ENCODE peak calls at places on chromosomes 12 and 14, in ten cellular contexts. C is heart left ventricle, U is astrocyte of the cerebellum, X is A549, G is right cardiac atrium, M is left lung, A is adipocyte, S is lower leg skin, I is HCT116, R is left ventricle myocardium inferior. T is an unnamed sample.

GRCh38 chr14:26872510-26872909 is 274.7 kb upstream of the NOVA1 start:
- DNase-seq in C (no peak), U (peak), X (no peak), G (no peak), M (no peak), A (peak), S (no peak), I (no peak), R (no peak), T (peak)

GRCh38 chr14:102799684-102800562 is 22.7 kb downstream of the TRAF3 start:
- DNase-seq in C (no peak), U (peak), X (no peak), G (no peak), M (no peak), A (peak), S (no peak), I (no peak), R (no peak), T (peak)

GRCh38 chr12:111819191-111820158 is 22.6 kb upstream of the MAPKAPK5 start:
- DNase-seq in C (no peak), U (no peak), X (no peak), G (no peak), M (no peak), A (no peak), S (no peak), I (no peak), R (no peak), T (no peak)

GRCh38 chr12:52005903-52006703 is 643 bp upstream of the TAMALIN start:
- DNase-seq in C (peak), U (no peak), X (no peak), G (peak), M (peak), A (no peak), S (peak), I (no peak), R (no peak), T (no peak)

GRCh38 chr12:4859478-4860210 is 50.1 kb upstream of the KCNA1 start:
- DNase-seq in C (no peak), U (no peak), X (no peak), G (no peak), M (no peak), A (no peak), S (no peak), I (no peak), R (no peak), T (no peak)

GRCh38 chr14:95979339-95980042 is 59.7 kb upstream of the C14orf132 start:
- DNase-seq in C (no peak), U (no peak), X (no peak), G (no peak), M (no peak), A (peak), S (no peak), I (no peak), R (no peak), T (peak)

GRCh38 chr12:2970744-2971143 is 11.5 kb downstream of the TEAD4 start:
- DNase-seq in C (no peak), U (no peak), X (peak), G (no peak), M (no peak), A (no peak), S (no peak), I (no peak), R (no peak), T (no peak)

GRCh38 chr12:57817261-57817989 is 1.1 kb downstream of the AVIL start:
- DNase-seq in C (no peak), U (no peak), X (no peak), G (no peak), M (no peak), A (no peak), S (no peak), I (no peak), R (no peak), T (no peak)

GRCh38 chr12:23631991-23632390 is 317.5 kb downstream of the SOX5 start:
- DNase-seq in C (no peak), U (no peak), X (no peak), G (no peak), M (no peak), A (no peak), S (no peak), I (no peak), R (no peak), T (no peak)

GRCh38 chr12:118334241-118334640 is 38.5 kb downstream of the TAOK3 start:
- DNase-seq in C (no peak), U (no peak), X (no peak), G (no peak), M (no peak), A (no peak), S (no peak), I (no peak), R (no peak), T (no peak)

GRCh38 chr12:14880890-14881453 is 4.7 kb downstream of the MGP start:
- DNase-seq in C (no peak), U (no peak), X (no peak), G (no peak), M (no peak), A (no peak), S (no peak), I (no peak), R (no peak), T (no peak)

GRCh38 chr14:99755629-99756603 is 37.3 kb upstream of the EML1 start:
- DNase-seq in C (peak), U (peak), X (peak), G (peak), M (peak), A (peak), S (peak), I (no peak), R (peak), T (peak)

GRCh38 chr12:25864287-25864686 is 94.2 kb upstream of the RASSF8 start:
- DNase-seq in C (no peak), U (no peak), X (no peak), G (no peak), M (no peak), A (no peak), S (no peak), I (no peak), R (no peak), T (peak)

GRCh38 chr12:50637870-50638481 is 125.9 kb upstream of the ATF1 start:
- DNase-seq in C (no peak), U (no peak), X (peak), G (no peak), M (no peak), A (peak), S (no peak), I (no peak), R (no peak), T (no peak)

GRCh38 chr14:66104486-66104885 is 381.7 kb upstream of the CCDC196 start:
- DNase-seq in C (no peak), U (no peak), X (no peak), G (no peak), M (no peak), A (no peak), S (no peak), I (no peak), R (no peak), T (no peak)

GRCh38 chr12:79983969-79984629 is 49.2 kb upstream of the PPP1R12A start:
- DNase-seq in C (no peak), U (no peak), X (peak), G (no peak), M (no peak), A (peak), S (no peak), I (no peak), R (no peak), T (peak)

GRCh38 chr12:117188961-117189724 is 1.1 kb downstream of the FBXO21 start:
- DNase-seq in C (no peak), U (peak), X (peak), G (no peak), M (no peak), A (peak), S (no peak), I (no peak), R (no peak), T (peak)

GRCh38 chr12:117189725-117190209 is 503 bp downstream of the FBXO21 start:
- DNase-seq in C (peak), U (no peak), X (peak), G (peak), M (peak), A (peak), S (no peak), I (no peak), R (no peak), T (peak)

GRCh38 chr12:117192057-117192456 is 1.8 kb upstream of the FBXO21 start:
- DNase-seq in C (no peak), U (no peak), X (peak), G (no peak), M (no peak), A (no peak), S (no peak), I (no peak), R (no peak), T (no peak)

GRCh38 chr12:117190210-117190781 is at the start of gene FBXO21:
- DNase-seq in C (peak), U (peak), X (peak), G (peak), M (peak), A (peak), S (peak), I (peak), R (peak), T (peak)

DNA sequence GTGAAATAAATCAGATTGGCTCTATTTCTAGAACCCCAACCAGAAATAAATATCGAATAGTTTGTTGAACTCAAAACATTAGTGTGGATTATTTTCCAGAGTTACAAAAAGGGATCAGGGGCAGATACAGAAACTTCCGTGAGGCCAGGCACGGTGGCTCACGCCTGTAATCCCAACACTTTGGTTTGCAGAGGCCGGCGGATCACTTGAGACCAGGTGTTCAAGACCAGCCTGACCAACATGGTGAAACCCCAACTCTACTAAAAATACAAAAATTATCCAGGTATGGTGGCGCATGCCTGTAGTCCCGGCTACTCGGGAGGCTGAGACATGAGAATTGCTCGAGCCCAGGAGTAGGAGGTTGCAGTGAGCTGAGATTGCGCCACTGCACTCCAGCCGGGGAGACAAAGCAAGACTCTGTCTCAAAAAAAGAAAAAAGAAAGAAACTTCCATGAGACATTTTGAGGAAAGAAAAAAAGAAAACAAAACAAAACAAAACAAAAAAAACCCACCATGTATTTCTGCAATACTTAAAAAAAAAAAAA is 2.1 kb downstream of the FBXO21 start:
- DNase-seq in C (no peak), U (no peak), X (no peak), G (no peak), M (no peak), A (no peak), S (no peak), I (no peak), R (no peak), T (no peak)
- H3K4me3 ChIP-seq in C (no peak), U (no peak), X (no peak), G (no peak), M (no peak), A (no peak), S (no peak), I (no peak), R (peak), T (no peak)

DNA sequence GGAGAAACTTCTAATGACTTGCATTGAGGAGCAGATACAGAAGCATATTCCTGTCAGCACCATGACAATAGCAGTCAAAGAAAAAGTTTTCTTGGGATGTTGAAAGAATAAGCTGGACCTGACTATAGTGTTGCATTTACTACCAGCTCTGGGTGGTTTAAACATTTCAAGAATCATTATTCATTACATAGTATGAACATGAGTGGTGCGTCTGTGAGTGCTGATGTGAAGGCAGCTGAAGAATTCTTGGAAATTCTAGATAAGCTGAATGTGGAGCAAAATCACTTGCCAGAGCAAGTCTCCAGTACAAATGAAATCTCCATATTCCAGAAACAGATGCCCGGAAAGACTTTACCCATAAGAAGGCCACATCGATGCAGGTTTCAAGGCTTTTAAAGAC is 45.0 kb upstream of the STAB2 start:
- DNase-seq in C (no peak), U (no peak), X (no peak), G (no peak), M (no peak), A (no peak), S (no peak), I (no peak), R (no peak), T (no peak)
- H3K4me3 ChIP-seq in C (no peak), U (no peak), X (no peak), G (no peak), M (no peak), A (no peak), S (no peak), I (no peak), R (no peak), T (no peak)

DNA sequence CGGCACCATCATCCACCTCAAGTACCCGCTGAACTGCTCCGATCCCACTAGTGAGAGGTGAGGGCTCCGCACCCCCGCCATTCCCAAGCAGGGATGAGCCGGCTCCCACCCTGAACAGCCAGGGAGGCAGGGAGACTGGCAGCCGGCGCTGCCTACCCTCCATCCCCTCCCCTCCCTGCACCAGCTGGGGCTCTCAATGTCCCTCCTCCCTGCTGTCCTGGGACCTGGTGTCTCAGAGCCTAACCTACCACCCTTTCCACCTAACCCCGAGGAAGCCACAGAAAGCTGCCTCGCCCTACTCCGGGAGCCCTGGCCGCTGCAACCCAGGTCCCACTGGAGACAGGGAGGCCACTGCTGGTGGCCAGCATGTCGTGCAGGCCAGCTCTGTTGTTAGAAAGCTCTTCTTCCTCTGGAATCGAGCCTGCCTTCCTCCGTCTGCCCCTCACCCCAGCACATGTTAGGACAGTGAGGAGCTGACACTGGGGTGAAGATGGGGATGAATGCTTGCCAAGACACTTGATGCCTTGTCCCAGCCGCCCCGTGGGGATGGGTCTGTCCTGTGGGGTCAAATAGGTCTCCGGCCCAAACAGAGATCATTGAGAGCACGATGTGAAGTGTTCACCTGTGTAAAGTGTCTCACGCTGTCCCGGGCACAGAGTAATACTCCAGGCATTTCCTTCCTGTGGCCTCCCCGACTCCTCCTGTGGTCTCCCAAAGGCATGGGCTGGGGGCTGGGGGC is 1.1 kb downstream of the PTPN6 start:
- DNase-seq in C (no peak), U (no peak), X (no peak), G (peak), M (peak), A (no peak), S (no peak), I (no peak), R (peak), T (no peak)
- H3K4me3 ChIP-seq in C (no peak), U (no peak), X (no peak), G (peak), M (peak), A (no peak), S (peak), I (no peak), R (peak), T (no peak)

GRCh38 chr12:32508626-32509025 is 109.3 kb downstream of the FGD4 start:
- DNase-seq in C (no peak), U (no peak), X (no peak), G (no peak), M (no peak), A (no peak), S (no peak), I (no peak), R (no peak), T (no peak)

GRCh38 chr12:32507559-32508276 is 108.4 kb downstream of the FGD4 start:
- DNase-seq in C (no peak), U (no peak), X (no peak), G (no peak), M (no peak), A (no peak), S (no peak), I (no peak), R (no peak), T (no peak)

GRCh38 chr12:32512379-32512778 is 113.0 kb downstream of the FGD4 start:
- DNase-seq in C (no peak), U (no peak), X (no peak), G (no peak), M (no peak), A (no peak), S (no peak), I (no peak), R (no peak), T (no peak)

GRCh38 chr12:32512910-32513309 is 113.6 kb downstream of the FGD4 start:
- DNase-seq in C (no peak), U (no peak), X (no peak), G (no peak), M (no peak), A (no peak), S (no peak), I (no peak), R (no peak), T (no peak)

DNA sequence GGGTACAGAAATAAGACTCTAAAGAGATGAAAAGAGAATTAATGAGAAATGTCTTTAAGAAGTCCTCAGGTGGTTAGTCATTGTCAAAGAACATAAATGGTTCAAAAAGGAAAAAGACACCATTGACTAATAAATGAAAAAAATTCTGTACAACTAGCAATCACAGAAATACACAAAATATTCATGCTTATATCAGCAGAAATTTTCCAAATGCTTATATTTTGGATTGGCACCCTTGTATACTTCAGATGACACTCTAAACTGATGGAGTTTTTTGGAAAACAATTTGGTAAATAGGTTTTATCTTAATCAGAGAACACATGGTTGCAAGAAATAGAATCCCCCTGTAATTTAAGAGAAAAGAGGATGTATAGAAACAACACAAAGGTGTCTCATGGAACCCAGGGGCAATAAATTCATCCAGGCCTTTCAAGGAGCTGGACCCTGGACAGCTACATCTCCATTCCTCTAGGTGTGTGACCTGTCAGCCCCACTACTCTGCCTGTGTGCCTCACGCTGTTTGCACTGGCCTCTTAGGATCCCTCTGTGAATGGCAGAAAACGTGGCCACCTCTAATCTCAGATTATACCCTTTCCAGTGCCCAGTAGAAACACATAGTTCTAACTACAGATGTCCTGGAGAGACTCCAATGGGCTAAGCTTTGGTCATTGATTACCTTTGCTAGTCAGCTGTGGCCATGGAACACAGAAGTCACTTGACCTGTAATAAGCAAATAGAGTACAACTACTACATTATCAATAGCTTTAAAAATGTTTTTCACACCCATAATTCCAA is 110.2 kb downstream of the FGD4 start:
- DNase-seq in C (no peak), U (no peak), X (no peak), G (no peak), M (no peak), A (no peak), S (no peak), I (no peak), R (no peak), T (no peak)
- H3K4me3 ChIP-seq in C (no peak), U (no peak), X (no peak), G (no peak), M (no peak), A (no peak), S (no peak), I (no peak), R (no peak), T (no peak)

T was measured in foreskin fibroblast.